ENCODE peak calls at places on chromosomes 12 and 14, in six cellular contexts. V is transverse colon, M is uterus, C is prostate gland, O is heart left ventricle, R is GM12891. Y is an unnamed sample.

GRCh38 chr12:120110550-120111501 is 5.7 kb downstream of the RAB35 start:
- DNase-seq in V (peak), M (no peak), C (no peak), O (peak), R (no peak), Y (peak)

GRCh38 chr14:53955671-53956426 is 776 bp downstream of the BMP4 start:
- DNase-seq in V (peak), M (peak), C (peak), O (peak), R (no peak), Y (no peak)

GRCh38 chr14:34179723-34180122 is 228.8 kb upstream of the EGLN3 start:
- DNase-seq in V (no peak), M (no peak), C (no peak), O (peak), R (no peak), Y (no peak)

GRCh38 chr14:69711471-69712216 is 55.3 kb upstream of the SRSF5 start:
- DNase-seq in V (peak), M (no peak), C (no peak), O (peak), R (no peak), Y (no peak)

GRCh38 chr14:100375273-100375962 is 52.3 kb downstream of the SLC25A47 start:
- DNase-seq in V (peak), M (peak), C (no peak), O (peak), R (peak), Y (no peak)

GRCh38 chr14:105058521-105059034 is 6.7 kb downstream of the GPR132 start:
- DNase-seq in V (no peak), M (no peak), C (no peak), O (no peak), R (no peak), Y (no peak)

GRCh38 chr14:74464785-74465184 is 28.3 kb downstream of the NPC2 start:
- DNase-seq in V (no peak), M (no peak), C (no peak), O (no peak), R (no peak), Y (no peak)

GRCh38 chr14:31024042-31024480 is 1.4 kb upstream of the AP4S1 start:
- DNase-seq in V (no peak), M (no peak), C (no peak), O (no peak), R (no peak), Y (no peak)

GRCh38 chr14:88321692-88322504 is 1.2 kb downstream of the KCNK10 start:
- DNase-seq in V (no peak), M (no peak), C (no peak), O (no peak), R (no peak), Y (no peak)

GRCh38 chr14:71267691-71268090 is 360.4 kb downstream of the PCNX1 start:
- DNase-seq in V (no peak), M (no peak), C (no peak), O (no peak), R (no peak), Y (no peak)

GRCh38 chr12:13404631-13405473 is 208.3 kb downstream of the EMP1 start:
- DNase-seq in V (peak), M (no peak), C (no peak), O (no peak), R (no peak), Y (no peak)

GRCh38 chr14:96272777-96273471 is 16.9 kb downstream of the BDKRB1 start:
- DNase-seq in V (no peak), M (no peak), C (no peak), O (no peak), R (no peak), Y (no peak)

GRCh38 chr12:132718644-132719043 is 8.0 kb downstream of the PGAM5 start:
- DNase-seq in V (no peak), M (no peak), C (no peak), O (no peak), R (no peak), Y (no peak)

GRCh38 chr12:70365648-70366518 is at the start of gene KCNMB4:
- DNase-seq in V (peak), M (peak), C (peak), O (peak), R (peak), Y (peak)

GRCh38 chr12:56836800-56837663 is 73.9 kb downstream of the HSD17B6 start:
- DNase-seq in V (no peak), M (no peak), C (no peak), O (no peak), R (no peak), Y (no peak)

GRCh38 chr14:72605096-72605920 is 288.6 kb downstream of the DPF3 start:
- DNase-seq in V (no peak), M (no peak), C (no peak), O (no peak), R (no peak), Y (no peak)

GRCh38 chr12:131537267-131537920 is 173.5 kb upstream of the SFSWAP start:
- DNase-seq in V (no peak), M (no peak), C (no peak), O (no peak), R (no peak), Y (no peak)

GRCh38 chr12:6827437-6827894 is 741 bp upstream of the P3H3 start:
- DNase-seq in V (peak), M (peak), C (peak), O (peak), R (no peak), Y (peak)

GRCh38 chr12:132356686-132357622 is 27.6 kb upstream of the GALNT9 start:
- DNase-seq in V (peak), M (no peak), C (peak), O (no peak), R (no peak), Y (peak)

GRCh38 chr12:29168000-29168399 is 18.9 kb downstream of the FAR2 start:
- DNase-seq in V (peak), M (no peak), C (no peak), O (no peak), R (no peak), Y (no peak)

GRCh38 chr14:104228716-104229620 is 90.6 kb downstream of the KIF26A start:
- DNase-seq in V (peak), M (no peak), C (no peak), O (no peak), R (no peak), Y (no peak)

GRCh38 chr12:90216815-90217214 is 508.2 kb upstream of the ATP2B1 start:
- DNase-seq in V (no peak), M (no peak), C (no peak), O (peak), R (no peak), Y (no peak)

GRCh38 chr14:58752782-58753181 is 115.0 kb downstream of the DACT1 start:
- DNase-seq in V (peak), M (peak), C (peak), O (peak), R (no peak), Y (peak)

GRCh38 chr14:85437143-85437542 is 92.8 kb upstream of the FLRT2 start:
- DNase-seq in V (no peak), M (no peak), C (peak), O (no peak), R (no peak), Y (no peak)

GRCh38 chr12:132560831-132561783 is 49.3 kb downstream of the LRCOL1 start:
- DNase-seq in V (peak), M (no peak), C (peak), O (no peak), R (peak), Y (peak)

GRCh38 chr12:102501773-102502172 is 21.4 kb upstream of the IGF1 start:
- DNase-seq in V (no peak), M (peak), C (no peak), O (no peak), R (no peak), Y (peak)

GRCh38 chr12:121748571-121749265 is 36.2 kb downstream of the TMEM120B start:
- DNase-seq in V (no peak), M (peak), C (no peak), O (no peak), R (no peak), Y (peak)

GRCh38 chr12:131865196-131865875 is 29.1 kb upstream of the ULK1 start:
- DNase-seq in V (no peak), M (no peak), C (no peak), O (no peak), R (no peak), Y (no peak)

GRCh38 chr12:110637869-110638441 is 24.0 kb downstream of the TCTN1 start:
- DNase-seq in V (no peak), M (no peak), C (no peak), O (no peak), R (no peak), Y (no peak)

GRCh38 chr14:91996951-91997371 is 42.9 kb downstream of the TRIP11 start:
- DNase-seq in V (no peak), M (no peak), C (no peak), O (no peak), R (no peak), Y (no peak)

GRCh38 chr14:39884091-39884490 is 451.9 kb upstream of the FBXO33 start:
- DNase-seq in V (no peak), M (no peak), C (no peak), O (no peak), R (no peak), Y (no peak)

GRCh38 chr14:28879571-28879970 is 113.0 kb downstream of the FOXG1 start:
- DNase-seq in V (no peak), M (no peak), C (no peak), O (no peak), R (no peak), Y (no peak)

GRCh38 chr14:101773378-101773777 is 11.9 kb downstream of the PPP2R5C start:
- DNase-seq in V (no peak), M (no peak), C (no peak), O (no peak), R (no peak), Y (no peak)

GRCh38 chr14:26128931-26129674 is 468.7 kb downstream of the NOVA1 start:
- DNase-seq in V (no peak), M (no peak), C (no peak), O (no peak), R (no peak), Y (no peak)

GRCh38 chr12:123363385-123363742 is 1.3 kb downstream of the SBNO1 start:
- DNase-seq in V (no peak), M (no peak), C (no peak), O (no peak), R (peak), Y (no peak)

GRCh38 chr12:123363743-123364531 is 710 bp downstream of the SBNO1 start:
- DNase-seq in V (peak), M (no peak), C (no peak), O (peak), R (no peak), Y (peak)

GRCh38 chr12:123365141-123365917 is 682 bp upstream of the SBNO1 start:
- DNase-seq in V (peak), M (peak), C (peak), O (peak), R (peak), Y (peak)

GRCh38 chr12:123367511-123367910 is 2.9 kb upstream of the SBNO1 start:
- DNase-seq in V (no peak), M (no peak), C (no peak), O (no peak), R (no peak), Y (no peak)

GRCh38 chr12:123364532-123365140 is at the start of gene SBNO1:
- DNase-seq in V (peak), M (peak), C (peak), O (peak), R (peak), Y (peak)
- TF ChIP-seq POLR2A in V (peak), M (peak), C (peak), O (no peak), R (peak), Y (peak)

GRCh38 chr14:90691627-90692026 is 124.6 kb downstream of the TTC7B start:
- DNase-seq in V (no peak), M (no peak), C (no peak), O (no peak), R (no peak), Y (no peak)

GRCh38 chr14:90692826-90693225 is 123.4 kb downstream of the TTC7B start:
- DNase-seq in V (no peak), M (no peak), C (no peak), O (no peak), R (no peak), Y (no peak)

GRCh38 chr14:90695997-90696681 is 120.1 kb downstream of the TTC7B start:
- DNase-seq in V (no peak), M (no peak), C (no peak), O (no peak), R (no peak), Y (no peak)

GRCh38 chr14:90693413-90693812 is 122.8 kb downstream of the TTC7B start:
- DNase-seq in V (no peak), M (no peak), C (no peak), O (no peak), R (no peak), Y (no peak)

DNA sequence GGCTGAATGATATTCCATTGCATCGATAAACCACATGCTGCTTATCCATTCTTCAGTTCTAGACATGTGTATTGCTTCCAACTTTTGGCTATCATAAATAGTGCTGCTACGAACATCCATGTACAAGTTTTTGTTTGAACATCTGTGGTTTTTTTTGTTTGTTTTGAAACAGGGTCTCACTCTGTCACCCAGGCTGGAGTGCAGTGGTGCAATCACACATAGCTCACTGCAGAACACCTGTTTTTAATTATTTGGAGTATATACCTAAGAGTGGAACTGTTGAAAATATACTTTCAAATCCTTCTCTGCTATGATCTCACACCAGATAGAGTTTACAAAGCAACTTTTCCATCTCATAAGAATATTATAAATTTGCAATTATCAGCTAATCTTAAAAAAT is 124.2 kb downstream of the TTC7B start:
- DNase-seq in V (no peak), M (no peak), C (no peak), O (no peak), R (no peak), Y (no peak)
- TF ChIP-seq POLR2A in V (no peak), M (no peak), C (no peak), O (no peak), R (no peak), Y (no peak)

GRCh38 chr12:8894986-8895385 is 19.3 kb upstream of the PHC1 start:
- DNase-seq in V (no peak), M (no peak), C (no peak), O (no peak), R (no peak), Y (peak)

GRCh38 chr12:8894378-8894777 is 19.9 kb upstream of the PHC1 start:
- DNase-seq in V (no peak), M (no peak), C (no peak), O (no peak), R (no peak), Y (no peak)

GRCh38 chr12:8887285-8887715 is 27.0 kb upstream of the PHC1 start:
- DNase-seq in V (no peak), M (no peak), C (no peak), O (no peak), R (no peak), Y (peak)

GRCh38 chr12:8886515-8887284 is 27.6 kb upstream of the PHC1 start:
- DNase-seq in V (no peak), M (no peak), C (no peak), O (no peak), R (no peak), Y (peak)

GRCh38 chr12:8890313-8891084 is 23.8 kb upstream of the PHC1 start:
- DNase-seq in V (peak), M (peak), C (peak), O (peak), R (peak), Y (peak)
- TF ChIP-seq POLR2A in V (no peak), M (no peak), C (no peak), O (no peak), R (no peak), Y (no peak)

DNA sequence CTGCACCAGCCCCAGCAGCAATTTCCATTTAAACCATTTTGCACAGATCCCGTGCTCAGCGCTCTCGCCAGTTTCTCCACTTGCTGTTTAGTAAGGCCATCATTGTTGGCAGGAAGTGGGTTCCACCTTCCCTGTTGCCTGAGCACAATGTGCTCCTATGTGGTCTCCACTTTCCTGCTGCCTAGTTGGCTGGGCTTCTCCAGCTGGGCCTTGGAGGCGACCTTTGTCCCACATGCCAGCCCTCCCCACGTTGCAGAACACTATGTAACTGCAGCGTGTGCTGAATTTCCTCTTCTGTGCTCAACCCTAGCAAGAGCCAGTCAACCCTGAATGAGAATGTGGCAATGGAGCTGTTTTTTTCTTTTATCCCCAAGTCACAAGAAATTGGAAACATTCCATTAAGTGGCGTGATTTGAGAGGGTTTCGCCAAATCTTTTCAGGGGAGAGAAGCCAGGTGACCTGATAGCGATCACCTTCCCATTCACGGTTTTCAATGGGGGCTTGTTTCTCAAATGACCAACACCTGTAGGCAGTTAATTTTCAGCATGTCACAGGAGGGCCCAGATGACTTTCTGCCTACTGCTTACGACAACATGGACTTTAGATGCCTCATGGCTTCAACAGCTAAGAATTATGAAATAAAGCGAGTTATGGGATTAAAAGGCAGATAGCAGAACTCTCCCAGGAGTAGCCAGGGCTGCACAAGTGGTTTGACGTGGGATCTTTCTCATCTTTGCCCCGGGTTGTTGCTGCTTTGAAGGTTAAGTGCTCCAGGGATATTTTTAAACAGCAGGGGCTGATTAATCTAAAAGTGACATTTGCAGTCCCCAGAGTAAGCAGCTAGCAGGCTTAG is at the start of gene ACACB:
- DNase-seq in V (peak), M (peak), C (peak), O (peak), R (no peak), Y (peak)
- TF ChIP-seq POLR2A in V (peak), M (peak), C (no peak), O (no peak), R (no peak), Y (no peak)

GRCh38 chr14:90382491-90383125 is 14.2 kb upstream of the CALM1 start:
- DNase-seq in V (peak), M (peak), C (peak), O (peak), R (peak), Y (peak)

GRCh38 chr14:90383731-90384542 is 12.9 kb upstream of the CALM1 start:
- DNase-seq in V (peak), M (peak), C (peak), O (peak), R (peak), Y (peak)

GRCh38 chr14:90384543-90384911 is 12.3 kb upstream of the CALM1 start:
- DNase-seq in V (no peak), M (no peak), C (no peak), O (no peak), R (no peak), Y (no peak)

GRCh38 chr14:90381999-90382451 is 14.8 kb upstream of the CALM1 start:
- DNase-seq in V (peak), M (peak), C (peak), O (peak), R (no peak), Y (peak)

DNA sequence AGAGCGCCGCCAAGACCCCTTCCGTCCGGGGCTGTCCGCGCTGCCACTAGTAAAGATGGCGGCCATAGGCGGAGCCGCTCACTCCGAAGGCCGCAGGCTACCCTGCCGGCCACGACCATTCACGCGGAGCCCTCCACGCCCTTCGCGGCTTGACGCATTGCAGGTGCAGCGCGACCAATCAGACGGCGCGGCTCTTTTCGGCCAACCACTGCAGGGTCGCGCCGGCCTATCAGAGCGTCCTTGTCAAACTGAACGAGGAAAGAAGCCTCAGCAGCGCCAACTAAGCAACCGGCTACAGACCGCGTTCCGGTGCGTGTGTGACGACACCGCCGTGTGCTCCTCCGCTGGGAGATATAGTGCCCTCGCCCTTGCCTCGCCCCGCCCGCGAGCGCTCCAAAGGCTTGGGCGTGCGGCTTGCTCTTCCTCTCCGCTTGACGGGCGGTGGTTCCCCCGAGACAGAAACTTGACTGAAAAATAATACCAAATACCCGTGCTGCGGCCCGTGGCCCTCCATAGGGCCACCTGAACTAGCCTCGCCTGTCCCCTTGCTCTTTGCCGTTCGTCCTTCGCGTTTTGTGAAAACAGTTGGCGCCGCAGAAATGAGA is 13.6 kb upstream of the CALM1 start:
- DNase-seq in V (peak), M (peak), C (peak), O (peak), R (peak), Y (peak)
- TF ChIP-seq POLR2A in V (peak), M (peak), C (peak), O (peak), R (peak), Y (peak)

DNA sequence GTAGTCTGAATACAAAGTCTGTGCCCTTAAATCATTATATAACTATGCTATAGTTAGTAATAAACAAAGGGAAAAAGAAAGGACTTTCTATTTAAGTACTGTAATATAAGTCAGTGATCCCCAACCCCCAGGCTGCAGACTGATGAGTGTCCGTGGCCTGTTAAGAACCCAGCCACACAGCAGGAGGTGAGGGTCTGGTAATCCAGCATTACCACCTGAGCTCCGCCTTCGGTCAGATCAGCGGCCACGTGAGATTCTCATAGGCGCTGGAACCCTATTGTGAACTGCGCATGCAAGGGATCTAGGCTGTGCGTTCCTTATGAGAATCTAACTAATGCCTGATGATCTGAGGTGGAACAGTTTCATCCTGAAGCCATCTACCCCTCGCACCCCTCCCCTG is 15.7 kb downstream of the NFYB start:
- DNase-seq in V (no peak), M (no peak), C (no peak), O (no peak), R (no peak), Y (no peak)
- TF ChIP-seq POLR2A in V (no peak), M (no peak), C (no peak), O (no peak), R (no peak), Y (no peak)